ENCODE peak calls at places on chromosomes 6 and 20, in nine cellular contexts. L, T, C, B, J, U, V, A and O are unnamed samples.
A peak's percentile ranks its signal among the peaks of the same experiment; 100 is the strongest.

GRCh38 chr20:19658137-19658536 is 99.9 kb upstream of the RIN2 start:
- DNase-seq in T (no peak), V (no peak), C (no peak), J (no peak), B (no peak), U (no peak), A (no peak), L (no peak), O (no peak)

GRCh38 chr6:123830110-123830509 is 26.4 kb downstream of the NKAIN2 start:
- DNase-seq in B (no peak), U (no peak), L (peak; percentile 77), A (no peak), C (no peak), J (no peak), T (no peak), V (no peak), O (no peak)

GRCh38 chr20:62737971-62738881 is 29.6 kb downstream of the NTSR1 start:
- DNase-seq in C (no peak), T (no peak), A (no peak), V (no peak), J (no peak), U (no peak), L (peak; percentile 60), B (no peak), O (no peak)

GRCh38 chr6:96304997-96305396 is 216.6 kb upstream of the UFL1 start:
- DNase-seq in B (peak; percentile 4), T (no peak), J (no peak), V (no peak), L (no peak), C (no peak), A (no peak), U (no peak), O (no peak)

GRCh38 chr6:25022140-25022553 is 86.4 kb upstream of the RIPOR2 start:
- DNase-seq in T (no peak), U (no peak), A (no peak), J (no peak), L (no peak), V (peak; percentile 61), B (no peak), C (no peak), O (no peak)

GRCh38 chr6:74631558-74631957 is 574.3 kb downstream of the COL12A1 start:
- DNase-seq in J (no peak), B (no peak), V (no peak), A (no peak), L (no peak), T (no peak), C (no peak), U (no peak), O (no peak)

GRCh38 chr20:13613917-13614316 is 24.8 kb downstream of the TASP1 start:
- DNase-seq in L (no peak), U (no peak), A (no peak), J (no peak), T (no peak), B (no peak), V (peak; percentile 62), C (no peak), O (no peak)

GRCh38 chr20:9440891-9441290 is 73.5 kb upstream of the LAMP5 start:
- DNase-seq in B (no peak), T (no peak), A (no peak), U (no peak), J (no peak), V (peak; percentile 22), L (no peak), C (no peak), O (no peak)

GRCh38 chr6:149766156-149766768 is 16.7 kb downstream of the PCMT1 start:
- DNase-seq in V (peak; percentile 43), T (no peak), U (no peak), J (no peak), B (no peak), C (peak; percentile 61), A (no peak), L (no peak), O (peak; percentile 77)

GRCh38 chr6:4914412-4915159 is 89.3 kb downstream of the RPP40 start:
- DNase-seq in V (peak; percentile 48), J (no peak), U (no peak), B (no peak), T (no peak), C (no peak), A (no peak), L (no peak), O (peak; percentile 53)

GRCh38 chr6:52726193-52726542 is 37.1 kb downstream of the GSTA2 start:
- DNase-seq in V (no peak), T (no peak), A (no peak), J (no peak), L (no peak), U (no peak), C (no peak), B (no peak), O (no peak)

GRCh38 chr6:157223486-157223885 is 99.8 kb downstream of the TMEM242 start:
- DNase-seq in B (no peak), U (no peak), J (no peak), L (no peak), C (no peak), V (no peak), A (no peak), T (no peak), O (no peak)

GRCh38 chr6:135274561-135275293 is 93.6 kb downstream of the MYB start:
- DNase-seq in C (no peak), L (no peak), V (no peak), B (no peak), T (no peak), J (no peak), U (no peak), A (no peak), O (no peak)

GRCh38 chr20:20425785-20426471 is 58.0 kb downstream of the INSM1 start:
- DNase-seq in T (no peak), C (no peak), A (no peak), U (no peak), B (no peak), J (no peak), V (no peak), L (no peak), O (no peak)

GRCh38 chr6:1767481-1768246 is 157.9 kb downstream of the FOXC1 start:
- DNase-seq in U (no peak), T (no peak), B (no peak), V (peak; percentile 32), L (no peak), A (no peak), J (peak; percentile 29), C (no peak), O (no peak)

GRCh38 chr6:133890941-133891813 is 2.3 kb downstream of the TCF21 start:
- DNase-seq in T (no peak), B (peak; percentile 72), L (peak; percentile 75), U (no peak), J (peak; percentile 21), C (no peak), V (no peak), A (no peak), O (no peak)

GRCh38 chr6:83511901-83512681 is at the start of gene PRSS35:
- DNase-seq in B (peak; percentile 71), U (peak; percentile 62), V (peak; percentile 27), L (peak; percentile 71), C (no peak), J (peak; percentile 64), T (no peak), A (no peak), O (peak; percentile 33)

GRCh38 chr6:16762547-16763477 is 1.6 kb upstream of the ATXN1 start:
- DNase-seq in U (no peak), V (peak; percentile 93), C (peak; percentile 83), B (peak; percentile 35), A (no peak), T (peak; percentile 31), L (peak; percentile 67), J (peak; percentile 34), O (no peak)

GRCh38 chr6:2899596-2899995 is 3.5 kb downstream of the SERPINB9 start:
- DNase-seq in B (no peak), V (no peak), L (no peak), T (no peak), A (no peak), U (no peak), J (no peak), C (no peak), O (no peak)

GRCh38 chr6:37141291-37142046 is 28.5 kb upstream of the PIM1 start:
- DNase-seq in V (peak; percentile 89), A (no peak), L (no peak), U (no peak), J (no peak), T (no peak), C (no peak), B (no peak), O (no peak)

GRCh38 chr6:169501128-169501527 is 200.7 kb downstream of the WDR27 start:
- DNase-seq in C (no peak), U (peak; percentile 47), L (no peak), J (no peak), V (no peak), T (no peak), A (no peak), B (no peak), O (no peak)

GRCh38 chr6:55664581-55665223 is 85.7 kb upstream of the HMGCLL1 start:
- DNase-seq in L (no peak), J (no peak), V (no peak), U (no peak), B (no peak), A (no peak), T (no peak), C (no peak), O (no peak)

GRCh38 chr6:65004283-65004682 is 702.7 kb downstream of the EYS start:
- DNase-seq in A (no peak), L (no peak), C (no peak), U (no peak), B (no peak), T (no peak), J (no peak), V (no peak), O (no peak)

GRCh38 chr6:90403489-90404381 is 107.1 kb upstream of the BACH2 start:
- DNase-seq in J (peak; percentile 54), A (no peak), C (peak; percentile 64), V (peak; percentile 85), T (no peak), L (no peak), U (no peak), B (no peak), O (peak; percentile 71)

GRCh38 chr20:17676378-17676759 is 5.7 kb downstream of the RRBP1 start:
- DNase-seq in C (no peak), T (no peak), U (no peak), L (no peak), A (no peak), J (no peak), V (no peak), B (no peak), O (no peak)

GRCh38 chr6:103273048-103273447 is 1586.7 kb downstream of the HACE1 start:
- DNase-seq in U (no peak), C (peak; percentile 1), B (peak; percentile 28), T (no peak), L (peak; percentile 68), J (no peak), A (peak; percentile 26), V (no peak), O (no peak)